ENCODE peak calls at places on chromosomes 4 and X, in four cellular contexts. One of them, this sample, is unnamed.

GRCh38 chrX:126237524-126237923 is 71.4 kb upstream of the DCAF12L2 start:
- DNase-seq in IMR-90: no peak
- DNase-seq in A549: no peak
- DNase-seq in K562: no peak
- DNase-seq in this sample: no peak

GRCh38 chr4:77905651-77906263 is 43.1 kb downstream of the MRPL1 start:
- DNase-seq in IMR-90: no peak
- DNase-seq in A549: no peak
- DNase-seq in K562: peak; percentile 71
- DNase-seq in this sample: no peak

GRCh38 chr4:16875487-16875886 is 23.0 kb downstream of the LDB2 start:
- DNase-seq in IMR-90: peak; percentile 94
- DNase-seq in A549: no peak
- DNase-seq in K562: no peak
- DNase-seq in this sample: no peak

GRCh38 chr4:41590591-41590990 is 52.6 kb downstream of the LIMCH1 start:
- DNase-seq in IMR-90: no peak
- DNase-seq in A549: no peak
- DNase-seq in K562: no peak
- DNase-seq in this sample: no peak

GRCh38 chr4:106046083-106046482 is 150.8 kb downstream of the NPNT start:
- DNase-seq in IMR-90: no peak
- DNase-seq in A549: no peak
- DNase-seq in K562: no peak
- DNase-seq in this sample: no peak

GRCh38 chr4:134634301-134634700 is 432.7 kb upstream of the PABPC4L start:
- DNase-seq in IMR-90: no peak
- DNase-seq in A549: no peak
- DNase-seq in K562: no peak
- DNase-seq in this sample: no peak

GRCh38 chr4:56737666-56738065 is 56.6 kb upstream of the HOPX start:
- DNase-seq in IMR-90: no peak
- DNase-seq in A549: no peak
- DNase-seq in K562: no peak
- DNase-seq in this sample: no peak

GRCh38 chr4:73725499-73725898 is 14.9 kb upstream of the CXCL8 start:
- DNase-seq in IMR-90: no peak
- DNase-seq in A549: no peak
- DNase-seq in K562: no peak
- DNase-seq in this sample: no peak

GRCh38 chr4:84809946-84810345 is 156.5 kb downstream of the WDFY3 start:
- DNase-seq in IMR-90: peak; percentile 2
- DNase-seq in A549: no peak
- DNase-seq in K562: no peak
- DNase-seq in this sample: no peak

GRCh38 chrX:108945883-108946523 is 209.6 kb upstream of the IRS4 start:
- DNase-seq in IMR-90: no peak
- DNase-seq in A549: no peak
- DNase-seq in K562: no peak
- DNase-seq in this sample: no peak

GRCh38 chr4:112102875-112103370 is 42.3 kb upstream of the FAM241A start:
- DNase-seq in IMR-90: no peak
- DNase-seq in A549: no peak
- DNase-seq in K562: no peak
- DNase-seq in this sample: no peak

GRCh38 chr4:112094330-112094729 is 50.9 kb upstream of the FAM241A start:
- DNase-seq in IMR-90: no peak
- DNase-seq in A549: no peak
- DNase-seq in K562: no peak
- DNase-seq in this sample: no peak

GRCh38 chr4:112098841-112099240 is 46.4 kb upstream of the FAM241A start:
- DNase-seq in IMR-90: no peak
- DNase-seq in A549: no peak
- DNase-seq in K562: no peak
- DNase-seq in this sample: no peak

GRCh38 chr4:112099701-112100289 is 45.5 kb upstream of the FAM241A start:
- DNase-seq in IMR-90: peak; percentile 73
- DNase-seq in A549: peak; percentile 47
- DNase-seq in K562: peak; percentile 51
- DNase-seq in this sample: peak; percentile 30
- TF ChIP-seq BHLHE40 in IMR-90: no peak
- TF ChIP-seq BHLHE40 in A549: no peak
- TF ChIP-seq BHLHE40 in K562: no peak
- TF ChIP-seq BHLHE40 in this sample: no peak

DNA sequence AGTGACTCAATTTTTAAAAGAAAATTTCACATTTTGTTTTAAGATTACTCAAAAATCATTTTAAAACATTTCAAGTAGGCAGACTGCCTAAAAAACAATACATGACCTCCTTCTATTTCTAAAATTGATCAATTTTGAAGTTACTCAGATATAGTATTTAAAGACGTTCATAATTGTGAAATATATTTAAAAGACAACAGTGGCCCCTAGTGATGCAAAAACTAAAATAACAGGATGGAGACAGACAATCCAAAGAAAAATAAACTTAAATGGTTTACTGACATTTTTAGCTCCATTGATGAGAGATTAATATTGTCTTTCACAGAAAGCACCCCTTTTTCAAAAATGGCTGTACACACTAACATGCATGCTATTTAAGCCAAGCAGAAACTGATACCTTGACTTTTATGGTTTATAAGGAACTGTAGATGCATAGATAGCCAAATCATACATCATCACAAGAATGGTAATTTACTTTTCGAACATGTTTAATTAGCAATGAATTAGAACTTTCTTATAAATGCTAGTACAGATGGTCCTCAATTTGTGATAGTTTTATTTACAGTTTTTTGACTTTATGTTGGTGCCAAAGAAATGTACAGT is 69.8 kb upstream of the FAT4 start:
- DNase-seq in IMR-90: peak; percentile 47
- DNase-seq in A549: no peak
- DNase-seq in K562: no peak
- DNase-seq in this sample: no peak
- TF ChIP-seq BHLHE40 in IMR-90: no peak
- TF ChIP-seq BHLHE40 in A549: no peak
- TF ChIP-seq BHLHE40 in K562: no peak
- TF ChIP-seq BHLHE40 in this sample: no peak

GRCh38 chr4:183170894-183171293 is 71.8 kb downstream of the WWC2 start:
- DNase-seq in IMR-90: no peak
- DNase-seq in A549: no peak
- DNase-seq in K562: no peak
- DNase-seq in this sample: no peak

GRCh38 chr4:183161630-183162029 is 62.6 kb downstream of the WWC2 start:
- DNase-seq in IMR-90: no peak
- DNase-seq in A549: no peak
- DNase-seq in K562: no peak
- DNase-seq in this sample: no peak

GRCh38 chr4:183165371-183165770 is 66.3 kb downstream of the WWC2 start:
- DNase-seq in IMR-90: peak; percentile 51
- DNase-seq in A549: no peak
- DNase-seq in K562: no peak
- DNase-seq in this sample: no peak

GRCh38 chr4:183163135-183163534 is 64.1 kb downstream of the WWC2 start:
- DNase-seq in IMR-90: no peak
- DNase-seq in A549: no peak
- DNase-seq in K562: no peak
- DNase-seq in this sample: no peak

GRCh38 chr4:183164963-183165362 is 65.9 kb downstream of the WWC2 start:
- DNase-seq in IMR-90: no peak
- DNase-seq in A549: no peak
- DNase-seq in K562: no peak
- DNase-seq in this sample: no peak
- TF ChIP-seq BHLHE40 in IMR-90: no peak
- TF ChIP-seq BHLHE40 in A549: no peak
- TF ChIP-seq BHLHE40 in K562: no peak
- TF ChIP-seq BHLHE40 in this sample: no peak

DNA sequence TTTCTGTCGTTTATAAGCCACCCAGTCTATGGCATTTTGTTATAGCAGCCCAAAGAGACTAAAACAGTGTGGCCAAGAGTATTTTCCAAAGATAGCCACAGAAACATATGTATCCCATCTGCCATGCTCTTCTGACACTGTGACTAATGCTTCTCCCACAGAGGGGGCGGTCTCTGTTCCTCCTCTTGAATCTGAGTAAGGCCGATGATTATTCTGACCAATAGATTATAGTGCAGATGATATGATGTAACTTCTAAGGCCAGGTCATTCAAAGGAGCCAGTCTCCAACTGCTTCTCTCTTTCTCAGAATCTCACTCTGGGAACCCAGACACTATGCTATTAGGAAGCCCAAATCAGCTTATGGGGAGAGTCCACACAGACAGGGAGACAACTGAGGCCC is 570.7 kb downstream of the BCOR start:
- DNase-seq in IMR-90: peak; percentile 13
- DNase-seq in A549: no peak
- DNase-seq in K562: peak; percentile 36
- DNase-seq in this sample: no peak
- TF ChIP-seq BHLHE40 in IMR-90: no peak
- TF ChIP-seq BHLHE40 in A549: no peak
- TF ChIP-seq BHLHE40 in K562: no peak
- TF ChIP-seq BHLHE40 in this sample: no peak

GRCh38 chr4:6844986-6845385 is 62.5 kb downstream of the KIAA0232 start:
- DNase-seq in IMR-90: no peak
- DNase-seq in A549: no peak
- DNase-seq in K562: peak; percentile 61
- DNase-seq in this sample: no peak
- TF ChIP-seq BHLHE40 in IMR-90: no peak
- TF ChIP-seq BHLHE40 in A549: no peak
- TF ChIP-seq BHLHE40 in K562: no peak
- TF ChIP-seq BHLHE40 in this sample: no peak

GRCh38 chr4:152851226-152851625 is 71.5 kb downstream of the ARFIP1 start:
- DNase-seq in IMR-90: no peak
- DNase-seq in A549: no peak
- DNase-seq in K562: no peak
- DNase-seq in this sample: no peak
- TF ChIP-seq BHLHE40 in IMR-90: no peak
- TF ChIP-seq BHLHE40 in A549: no peak
- TF ChIP-seq BHLHE40 in K562: no peak
- TF ChIP-seq BHLHE40 in this sample: no peak

GRCh38 chr4:88284378-88285234 is at the start of gene PPM1K:
- DNase-seq in IMR-90: peak; percentile 98
- DNase-seq in A549: peak; percentile 95
- DNase-seq in K562: peak; percentile 98
- DNase-seq in this sample: peak; percentile 92
- TF ChIP-seq BHLHE40 in IMR-90: no peak
- TF ChIP-seq BHLHE40 in A549: no peak
- TF ChIP-seq BHLHE40 in K562: peak; percentile 48
- TF ChIP-seq BHLHE40 in this sample: no peak

DNA sequence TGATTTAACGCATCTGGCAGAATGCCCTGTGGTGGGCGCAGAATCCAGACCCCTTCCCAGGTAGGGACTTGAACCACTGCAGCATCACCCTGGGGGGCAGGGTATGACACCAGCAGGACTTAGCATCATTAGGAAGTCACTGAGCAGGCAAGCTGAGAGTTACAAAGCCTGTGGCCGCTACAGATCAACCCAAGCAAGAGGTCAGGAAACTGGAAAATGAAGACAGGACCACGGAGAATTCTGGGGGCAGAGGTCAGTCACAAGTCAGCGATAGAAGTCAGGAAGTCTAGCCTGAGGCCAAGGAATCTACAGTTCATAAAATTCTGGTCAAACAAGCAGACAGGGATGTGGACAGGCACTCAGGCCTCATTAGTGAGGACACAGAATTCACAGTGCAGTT is 108.4 kb downstream of the CHIC2 start:
- DNase-seq in IMR-90: no peak
- DNase-seq in A549: no peak
- DNase-seq in K562: no peak
- DNase-seq in this sample: no peak
- TF ChIP-seq BHLHE40 in IMR-90: no peak
- TF ChIP-seq BHLHE40 in A549: no peak
- TF ChIP-seq BHLHE40 in K562: no peak
- TF ChIP-seq BHLHE40 in this sample: no peak

DNA sequence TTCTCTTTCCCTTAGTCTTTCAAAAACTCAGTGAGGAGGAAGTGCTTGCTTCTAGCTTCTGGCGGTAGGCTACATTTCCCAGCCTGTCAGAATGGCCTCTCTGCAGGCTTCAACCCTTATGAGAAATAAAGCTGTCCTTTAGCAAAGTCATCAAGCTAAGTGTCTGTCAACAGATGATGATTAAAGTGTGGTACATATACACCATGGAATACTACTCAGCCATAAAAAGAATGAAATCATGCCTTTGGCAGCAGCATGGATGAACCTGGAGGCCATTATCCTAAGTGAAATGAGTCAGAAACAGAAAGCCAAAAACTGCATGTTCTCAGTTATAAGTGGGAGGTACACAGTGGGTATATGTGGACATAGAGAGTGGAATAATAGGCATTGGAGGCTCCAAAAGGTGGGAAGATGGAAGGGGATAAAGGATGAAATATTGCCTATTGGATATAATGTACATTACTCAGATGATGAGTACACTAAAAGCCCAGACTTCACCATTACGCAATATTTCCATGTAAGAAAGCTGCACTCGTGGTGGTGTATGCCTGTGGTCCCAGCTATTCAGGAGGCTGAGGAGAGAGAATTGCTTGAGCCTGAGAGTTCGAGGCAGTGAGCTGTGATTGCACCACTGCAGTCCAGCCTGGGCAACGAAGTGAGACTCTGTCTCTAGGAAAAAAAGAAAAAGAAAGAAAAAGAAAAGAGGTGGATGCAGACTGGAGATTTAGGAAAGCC is 7.9 kb downstream of the TRIM2 start:
- DNase-seq in IMR-90: peak; percentile 77
- DNase-seq in A549: no peak
- DNase-seq in K562: no peak
- DNase-seq in this sample: no peak
- TF ChIP-seq BHLHE40 in IMR-90: no peak
- TF ChIP-seq BHLHE40 in A549: no peak
- TF ChIP-seq BHLHE40 in K562: no peak
- TF ChIP-seq BHLHE40 in this sample: no peak

This sample was measured in HEK293T.